ENCODE peak calls at places on chromosomes 13 and 19, in five cellular contexts. One of them, this sample, is unnamed. For H3K27me3, the result is how much of the 10 kb centered on the place peaks cover.

GRCh38 chr19:1901940-1902404 is 3.2 kb upstream of the ADAT3 start:
- DNase-seq in hepatocyte: no peak
- DNase-seq in GM23338: no peak
- DNase-seq in IMR-90: no peak
- DNase-seq in breast epithelium: no peak
- DNase-seq in this sample: peak

GRCh38 chr13:114035583-114036501 is 62.0 kb upstream of the C13orf46 start:
- DNase-seq in hepatocyte: peak
- DNase-seq in GM23338: no peak
- DNase-seq in IMR-90: peak
- DNase-seq in breast epithelium: peak
- DNase-seq in this sample: peak

GRCh38 chr19:10404888-10405808 is 1.8 kb upstream of the CDC37 start:
- DNase-seq in hepatocyte: peak
- DNase-seq in GM23338: peak
- DNase-seq in IMR-90: no peak
- DNase-seq in breast epithelium: no peak
- DNase-seq in this sample: no peak

GRCh38 chr13:44870456-44870929 is 118.8 kb downstream of the NUFIP1 start:
- DNase-seq in hepatocyte: no peak
- DNase-seq in GM23338: no peak
- DNase-seq in IMR-90: no peak
- DNase-seq in breast epithelium: no peak
- DNase-seq in this sample: no peak

GRCh38 chr13:42152495-42152894 is 104.0 kb downstream of the DGKH start:
- DNase-seq in hepatocyte: no peak
- DNase-seq in GM23338: no peak
- DNase-seq in IMR-90: no peak
- DNase-seq in breast epithelium: no peak
- DNase-seq in this sample: peak

GRCh38 chr13:99281811-99282263 is 23.7 kb upstream of the GPR18 start:
- DNase-seq in hepatocyte: no peak
- DNase-seq in GM23338: no peak
- DNase-seq in IMR-90: no peak
- DNase-seq in breast epithelium: no peak
- DNase-seq in this sample: peak

GRCh38 chr13:75181906-75182305 is 300.1 kb downstream of the TBC1D4 start:
- DNase-seq in hepatocyte: no peak
- DNase-seq in GM23338: no peak
- DNase-seq in IMR-90: peak
- DNase-seq in breast epithelium: no peak
- DNase-seq in this sample: no peak

GRCh38 chr19:45817725-45818301 is 2.7 kb upstream of the RSPH6A start:
- DNase-seq in hepatocyte: no peak
- DNase-seq in GM23338: peak
- DNase-seq in IMR-90: no peak
- DNase-seq in breast epithelium: peak
- DNase-seq in this sample: no peak

GRCh38 chr19:48195106-48195830 is 24.8 kb downstream of the ZSWIM9 start:
- DNase-seq in hepatocyte: no peak
- DNase-seq in GM23338: peak
- DNase-seq in IMR-90: no peak
- DNase-seq in breast epithelium: no peak
- DNase-seq in this sample: no peak

GRCh38 chr19:574658-575526 is 2.5 kb downstream of the BSG start:
- DNase-seq in hepatocyte: peak
- DNase-seq in GM23338: peak
- DNase-seq in IMR-90: peak
- DNase-seq in breast epithelium: no peak
- DNase-seq in this sample: peak

GRCh38 chr19:32453736-32454135 is 48.2 kb downstream of the DPY19L3 start:
- DNase-seq in hepatocyte: no peak
- DNase-seq in GM23338: no peak
- DNase-seq in IMR-90: peak
- DNase-seq in breast epithelium: no peak
- DNase-seq in this sample: no peak
- H3K27me3 ChIP-seq in hepatocyte: under half
- H3K27me3 ChIP-seq in GM23338: under half
- H3K27me3 ChIP-seq in IMR-90: under half
- H3K27me3 ChIP-seq in breast epithelium: under half
- H3K27me3 ChIP-seq in this sample: under half

DNA sequence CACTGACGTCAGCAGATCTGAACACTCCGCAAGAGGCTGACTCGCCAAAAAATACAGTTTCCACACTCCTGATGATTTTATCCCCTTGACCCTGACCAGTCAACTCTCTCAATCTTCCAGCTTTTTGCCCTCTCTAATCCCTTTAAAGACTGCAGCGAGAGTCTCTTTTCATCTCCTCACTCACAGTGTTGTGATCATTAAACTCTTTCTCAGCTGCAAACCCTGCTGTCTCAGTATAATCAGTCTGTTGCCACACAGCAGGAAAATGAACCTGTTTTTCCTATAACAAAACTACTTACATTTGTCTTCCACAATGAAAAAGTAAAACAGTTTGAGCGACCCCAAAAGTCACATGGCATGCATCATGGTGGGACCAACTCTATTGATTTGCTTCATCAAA is 123.7 kb downstream of the SLITRK6 start:
- DNase-seq in hepatocyte: no peak
- DNase-seq in GM23338: peak
- DNase-seq in IMR-90: no peak
- DNase-seq in breast epithelium: no peak
- DNase-seq in this sample: no peak
- H3K27ac ChIP-seq in hepatocyte: no peak
- H3K27ac ChIP-seq in GM23338: no peak
- H3K27ac ChIP-seq in IMR-90: no peak
- H3K27ac ChIP-seq in breast epithelium: no peak
- H3K27ac ChIP-seq in this sample: no peak

GRCh38 chr19:19822148-19822429 is 539 bp upstream of the ZNF506 start:
- DNase-seq in hepatocyte: no peak
- DNase-seq in GM23338: no peak
- DNase-seq in IMR-90: no peak
- DNase-seq in breast epithelium: no peak
- DNase-seq in this sample: no peak
- H3K4me3 ChIP-seq in hepatocyte: no peak
- H3K4me3 ChIP-seq in GM23338: peak
- H3K4me3 ChIP-seq in IMR-90: peak
- H3K4me3 ChIP-seq in breast epithelium: peak
- H3K4me3 ChIP-seq in this sample: peak

GRCh38 chr13:24744247-24744646 is 19.7 kb upstream of the RNF17 start:
- DNase-seq in hepatocyte: no peak
- DNase-seq in GM23338: no peak
- DNase-seq in IMR-90: no peak
- DNase-seq in breast epithelium: no peak
- DNase-seq in this sample: no peak

GRCh38 chr13:24746618-24747247 is 17.2 kb upstream of the RNF17 start:
- DNase-seq in hepatocyte: peak
- DNase-seq in GM23338: peak
- DNase-seq in IMR-90: no peak
- DNase-seq in breast epithelium: no peak
- DNase-seq in this sample: no peak

GRCh38 chr13:24747248-24748151 is 16.5 kb upstream of the RNF17 start:
- DNase-seq in hepatocyte: peak
- DNase-seq in GM23338: peak
- DNase-seq in IMR-90: no peak
- DNase-seq in breast epithelium: no peak
- DNase-seq in this sample: peak

GRCh38 chr13:24745861-24746617 is 17.9 kb upstream of the RNF17 start:
- DNase-seq in hepatocyte: no peak
- DNase-seq in GM23338: peak
- DNase-seq in IMR-90: no peak
- DNase-seq in breast epithelium: no peak
- DNase-seq in this sample: no peak

DNA sequence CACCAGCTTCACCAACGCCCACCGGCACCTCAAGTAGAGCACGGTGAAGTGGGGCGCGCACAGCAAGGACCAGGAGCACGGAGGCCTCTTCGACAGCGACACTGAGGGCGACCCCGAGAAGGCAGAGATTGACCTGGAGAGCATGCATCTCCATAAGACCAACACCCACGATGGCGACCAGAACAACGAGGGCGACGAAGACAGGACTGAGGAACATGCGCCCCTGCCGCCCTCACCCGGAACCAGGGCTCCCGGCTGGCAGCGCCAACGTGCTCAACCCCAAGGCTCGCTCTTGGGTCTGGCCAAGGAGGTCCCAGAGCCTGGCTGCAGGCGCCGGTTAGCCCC is 18.5 kb upstream of the RNF17 start:
- DNase-seq in hepatocyte: no peak
- DNase-seq in GM23338: peak
- DNase-seq in IMR-90: no peak
- DNase-seq in breast epithelium: no peak
- DNase-seq in this sample: no peak
- H3K27me3 ChIP-seq in hepatocyte: half or more
- H3K27me3 ChIP-seq in GM23338: half or more
- H3K27me3 ChIP-seq in IMR-90: under half
- H3K27me3 ChIP-seq in breast epithelium: half or more
- H3K27me3 ChIP-seq in this sample: under half

DNA sequence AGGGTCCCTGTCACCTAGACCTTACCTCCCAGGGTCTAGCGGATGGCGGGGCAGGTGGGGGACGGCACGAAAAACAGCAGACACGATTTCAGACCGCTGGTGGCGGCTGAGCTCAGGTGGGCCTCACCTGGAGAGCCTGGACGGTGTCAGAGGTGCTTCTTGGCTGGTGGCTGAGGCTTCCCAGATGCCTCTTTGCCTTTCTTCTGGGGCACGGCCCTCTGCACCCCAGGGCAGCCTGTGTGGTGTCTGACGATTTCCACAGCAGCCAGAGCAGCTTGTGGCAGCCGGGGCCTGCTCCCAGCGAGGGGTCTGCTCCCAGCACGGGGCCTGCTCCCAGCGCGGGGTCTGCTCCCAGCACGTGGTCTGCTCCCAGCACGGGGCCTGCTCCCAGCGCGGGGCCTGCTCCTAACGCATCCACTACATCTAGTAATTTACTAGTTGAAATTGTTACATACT is 66.7 kb downstream of the ATP11A start:
- DNase-seq in hepatocyte: no peak
- DNase-seq in GM23338: no peak
- DNase-seq in IMR-90: no peak
- DNase-seq in breast epithelium: no peak
- DNase-seq in this sample: no peak
- H3K27ac ChIP-seq in hepatocyte: peak
- H3K27ac ChIP-seq in GM23338: no peak
- H3K27ac ChIP-seq in IMR-90: no peak
- H3K27ac ChIP-seq in breast epithelium: peak
- H3K27ac ChIP-seq in this sample: no peak

DNA sequence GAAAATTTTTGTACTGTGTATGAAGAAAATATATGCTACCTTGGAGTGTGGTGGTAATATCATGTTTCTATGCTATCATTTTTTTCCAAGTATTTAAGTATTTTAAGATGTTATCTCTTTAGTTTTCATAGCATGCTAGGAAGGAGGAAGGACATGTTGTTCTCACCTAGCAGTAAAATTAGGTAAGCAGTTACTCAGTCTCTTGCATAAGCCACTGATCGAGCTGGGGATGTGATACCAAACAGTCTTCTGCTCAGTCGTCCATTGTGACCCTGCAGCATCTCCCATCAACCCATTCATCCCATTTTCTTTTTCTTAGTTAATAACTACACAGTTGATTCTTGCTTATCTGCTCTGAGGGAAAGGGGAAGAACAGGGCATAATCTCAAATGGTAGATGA is 130.6 kb downstream of the KLF5 start:
- DNase-seq in hepatocyte: peak
- DNase-seq in GM23338: no peak
- DNase-seq in IMR-90: no peak
- DNase-seq in breast epithelium: no peak
- DNase-seq in this sample: no peak
- H3K4me3 ChIP-seq in hepatocyte: no peak
- H3K4me3 ChIP-seq in GM23338: no peak
- H3K4me3 ChIP-seq in IMR-90: no peak
- H3K4me3 ChIP-seq in breast epithelium: no peak
- H3K4me3 ChIP-seq in this sample: no peak